ENCODE peak calls at places on chromosomes 11 and 22, in four cellular contexts. E is heart left ventricle, J is sciatic nerve, F is ACHN. T is an unnamed sample.
A peak's percentile ranks its signal among the peaks of the same experiment; 100 is the strongest.

GRCh38 chr11:70445605-70446004 is 47.3 kb downstream of the CTTN start:
- DNase-seq in E (no peak), J (no peak), F (no peak), T (no peak)

GRCh38 chr22:30224161-30224857 is 22.2 kb downstream of the LIF start:
- DNase-seq in E (no peak), J (no peak), F (no peak), T (no peak)

GRCh38 chr22:38120359-38121110 is 10.1 kb upstream of the BAIAP2L2 start:
- DNase-seq in E (no peak), J (no peak), F (no peak), T (no peak)

GRCh38 chr22:40281717-40282116 is 64.6 kb upstream of the ADSL start:
- DNase-seq in E (peak; percentile 44), J (no peak), F (no peak), T (no peak)

GRCh38 chr11:123161386-123161785 is 33.7 kb downstream of the CLMP start:
- DNase-seq in E (no peak), J (no peak), F (no peak), T (no peak)

GRCh38 chr22:35561796-35562526 is 21.3 kb downstream of the RASD2 start:
- DNase-seq in E (no peak), J (no peak), F (peak; percentile 84), T (no peak)

GRCh38 chr11:72814139-72814830 is at the start of gene ATG16L2:
- DNase-seq in E (peak; percentile 90), J (peak; percentile 93), F (peak; percentile 83), T (no peak)

GRCh38 chr11:57781529-57781943 is 19.9 kb downstream of the CTNND1 start:
- DNase-seq in E (peak; percentile 43), J (no peak), F (no peak), T (no peak)

GRCh38 chr11:61111786-61112517 is 9.7 kb downstream of the CD5 start:
- DNase-seq in E (no peak), J (no peak), F (no peak), T (no peak)

GRCh38 chr11:96257972-96258951 is 84.7 kb downstream of the MAML2 start:
- DNase-seq in E (no peak), J (no peak), F (peak; percentile 35), T (no peak)

GRCh38 chr11:25992254-25992653 is 339.7 kb upstream of the ANO3 start:
- DNase-seq in E (no peak), J (no peak), F (no peak), T (no peak)

T was measured in epithelial cell of proximal tubule.